ENCODE peak calls at places on chromosomes 4 and X, in five cellular contexts. U, C, O, G and B are unnamed samples.
A peak's percentile ranks its signal among the peaks of the same experiment; 100 is the strongest.

GRCh38 chr4:94214703-94215360 is 7.2 kb downstream of the SMARCAD1 start:
- DNase-seq in U (no peak), C (no peak), O (no peak), G (no peak), B (no peak)

GRCh38 chr4:114272226-114272625 is 292.8 kb upstream of the ARSJ start:
- DNase-seq in U (peak; percentile 4), C (no peak), O (no peak), G (peak; percentile 69), B (peak; percentile 3)

GRCh38 chrX:110341189-110342035 is 17.2 kb upstream of the RTL9 start:
- DNase-seq in U (no peak), C (no peak), O (no peak), G (peak; percentile 50), B (no peak)

GRCh38 chr4:79170077-79170476 is 155.8 kb downstream of the NAA11 start:
- DNase-seq in U (no peak), C (no peak), O (no peak), G (no peak), B (no peak)

GRCh38 chr4:48742412-48742811 is 37.7 kb downstream of the FRYL start:
- DNase-seq in U (no peak), C (no peak), O (no peak), G (no peak), B (no peak)

GRCh38 chr4:109649872-109650271 is 53.4 kb downstream of the CASP6 start:
- DNase-seq in U (no peak), C (no peak), O (no peak), G (no peak), B (no peak)

GRCh38 chr4:14916554-14917304 is 85.6 kb upstream of the CPEB2 start:
- DNase-seq in U (peak; percentile 19), C (peak; percentile 12), O (peak; percentile 27), G (peak; percentile 32), B (peak; percentile 3)

GRCh38 chr4:13988347-13989265 is 361.1 kb upstream of the BOD1L1 start:
- DNase-seq in U (peak; percentile 42), C (no peak), O (no peak), G (peak; percentile 94), B (no peak)

GRCh38 chrX:51893931-51894696 is 691 bp downstream of the MAGED1 start:
- DNase-seq in U (no peak), C (no peak), O (no peak), G (peak; percentile 4), B (no peak)

GRCh38 chr4:136922066-136922465 is 610.2 kb downstream of the PCDH18 start:
- DNase-seq in U (no peak), C (no peak), O (no peak), G (no peak), B (no peak)

GRCh38 chrX:101303790-101304189 is 12.7 kb upstream of the TAF7L start:
- DNase-seq in U (no peak), C (no peak), O (no peak), G (no peak), B (no peak)

GRCh38 chrX:97389761-97390192 is 506.1 kb downstream of the RPA4 start:
- DNase-seq in U (no peak), C (no peak), O (no peak), G (peak; percentile 64), B (no peak)